ENCODE peak calls at places on chromosomes 3 and 15, in five cellular contexts. L is SK-N-SH, K is HCT116, Y is HepG2, G is H1. X is an unnamed sample.

GRCh38 chr3:55486857-55487375 is at the start of gene WNT5A:
- DNase-seq in L (peak; percentile 73), K (no peak), Y (no peak), G (no peak), X (peak; percentile 16)

GRCh38 chr3:147157629-147158028 is 248.7 kb downstream of the ZIC4 start:
- DNase-seq in L (no peak), K (no peak), Y (no peak), G (no peak), X (no peak)

GRCh38 chr3:141111364-141112150 is 60.4 kb downstream of the SPSB4 start:
- DNase-seq in L (no peak), K (no peak), Y (no peak), G (no peak), X (no peak)

GRCh38 chr3:179323197-179323901 is 518 bp downstream of the ZNF639 start:
- DNase-seq in L (peak; percentile 86), K (no peak), Y (peak; percentile 33), G (peak; percentile 77), X (peak; percentile 83)

GRCh38 chr15:86644319-86644718 is 564.6 kb downstream of the AGBL1 start:
- DNase-seq in L (no peak), K (no peak), Y (no peak), G (no peak), X (no peak)

GRCh38 chr3:138786788-138787276 is 47.9 kb downstream of the PIK3CB start:
- DNase-seq in L (no peak), K (no peak), Y (peak; percentile 75), G (no peak), X (peak; percentile 49)

GRCh38 chr3:20323307-20323927 is 137.4 kb upstream of the SGO1 start:
- DNase-seq in L (no peak), K (no peak), Y (peak; percentile 70), G (no peak), X (no peak)

GRCh38 chr3:138476526-138476925 is 42.1 kb downstream of the ESYT3 start:
- DNase-seq in L (no peak), K (no peak), Y (no peak), G (no peak), X (no peak)

GRCh38 chr15:53453253-53454105 is 306.0 kb downstream of the WDR72 start:
- DNase-seq in L (no peak), K (no peak), Y (peak; percentile 100), G (no peak), X (no peak)

DNA sequence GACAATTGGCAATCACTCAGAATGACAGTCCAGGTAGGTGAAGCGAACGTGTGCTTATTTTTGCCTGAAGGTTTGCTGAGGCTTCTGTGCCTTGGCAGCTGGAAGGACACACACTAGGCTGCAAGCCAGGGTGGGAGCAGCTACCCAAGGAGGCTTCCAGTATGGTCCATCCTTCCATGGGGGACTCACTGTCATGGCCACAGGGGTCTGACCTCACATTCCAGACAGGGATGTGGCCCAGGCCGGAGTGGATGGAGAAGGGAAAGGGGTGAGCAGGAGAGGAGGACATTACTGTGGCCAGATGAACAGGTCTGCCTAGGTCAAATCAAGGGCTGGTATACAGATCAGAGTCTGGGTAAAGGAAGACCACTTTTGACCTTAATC is 247.7 kb downstream of the ADAMTS17 start:
- DNase-seq in L (no peak), K (no peak), Y (no peak), G (no peak), X (no peak)
- TF ChIP-seq JUND in L (no peak), K (no peak), Y (no peak), G (no peak), X (no peak)

DNA sequence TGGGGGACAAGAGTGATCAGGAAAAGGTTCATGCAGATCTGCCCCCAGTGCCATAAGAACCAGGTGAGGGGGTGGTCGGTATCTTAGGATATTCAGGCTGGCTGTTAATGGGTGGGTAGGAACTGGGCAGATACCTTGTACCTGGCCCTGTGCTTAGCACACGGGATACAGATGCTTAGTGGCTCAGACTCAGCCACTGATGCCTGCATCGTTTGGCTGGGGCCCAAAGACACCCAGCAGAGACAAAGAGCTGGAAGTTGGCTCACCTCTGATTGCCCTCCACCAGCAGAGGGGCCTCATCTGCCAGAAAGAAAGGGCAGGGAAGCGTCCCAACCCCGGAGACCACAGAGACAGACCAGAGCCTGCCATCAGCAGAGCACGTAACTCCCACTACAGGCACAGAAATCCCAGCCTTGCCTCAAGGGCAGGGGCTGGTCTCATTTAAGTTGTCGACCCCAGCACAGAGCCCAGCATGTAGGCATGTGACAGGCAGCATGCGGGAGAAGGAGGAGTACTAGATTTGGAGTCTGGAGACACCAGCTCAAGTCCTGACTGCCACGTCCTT is 64.1 kb upstream of the SLC6A1 start:
- DNase-seq in L (peak; percentile 62), K (no peak), Y (no peak), G (peak; percentile 13), X (no peak)
- TF ChIP-seq JUND in L (no peak), K (no peak), Y (no peak), G (no peak), X (no peak)

GRCh38 chr3:70856414-70857162 is 544.1 kb upstream of the MDFIC2 start:
- DNase-seq in L (no peak), K (no peak), Y (no peak), G (no peak), X (no peak)
- TF ChIP-seq JUND in L (peak; percentile 78), K (no peak), Y (no peak), G (no peak), X (no peak)

GRCh38 chr3:70973558-70973957 is 610.0 kb downstream of the FOXP1 start:
- DNase-seq in L (no peak), K (no peak), Y (no peak), G (no peak), X (no peak)
- TF ChIP-seq JUND in L (no peak), K (no peak), Y (no peak), G (no peak), X (no peak)

GRCh38 chr3:16399473-16399872 is 114.0 kb downstream of the RFTN1 start:
- DNase-seq in L (peak; percentile 54), K (no peak), Y (no peak), G (no peak), X (no peak)
- TF ChIP-seq JUND in L (no peak), K (no peak), Y (no peak), G (no peak), X (no peak)

X was measured in T47D.